ENCODE peak calls at places on chromosomes 4 and X, in six cellular contexts. M, P, X, S, Y and A are unnamed samples.

GRCh38 chr4:170990989-170991589 is 822.1 kb upstream of the GALNTL6 start:
- DNase-seq in M (peak; percentile 76), P (no peak), X (no peak), S (peak; percentile 53), Y (no peak), A (no peak)

GRCh38 chr4:74148205-74148604 is 9.7 kb upstream of the MTHFD2L start:
- DNase-seq in M (no peak), P (no peak), X (no peak), S (no peak), Y (no peak), A (no peak)

GRCh38 chr4:166527500-166527899 is 654.5 kb downstream of the TLL1 start:
- DNase-seq in M (no peak), P (no peak), X (peak; percentile 77), S (no peak), Y (no peak), A (no peak)

GRCh38 chr4:6668391-6668790 is 25.3 kb upstream of the S100P start:
- DNase-seq in M (no peak), P (no peak), X (peak; percentile 94), S (no peak), Y (no peak), A (no peak)

GRCh38 chrX:53093748-53094583 is at the start of gene KANTR:
- DNase-seq in M (peak; percentile 98), P (peak; percentile 91), X (peak; percentile 94), S (peak; percentile 93), Y (peak; percentile 85), A (peak; percentile 91)

GRCh38 chr4:25842229-25842840 is 20.5 kb downstream of the SEL1L3 start:
- DNase-seq in M (no peak), P (no peak), X (no peak), S (peak; percentile 7), Y (no peak), A (no peak)

GRCh38 chrX:15838017-15838416 is 16.6 kb downstream of the AP1S2 start:
- DNase-seq in M (no peak), P (no peak), X (no peak), S (no peak), Y (no peak), A (no peak)

GRCh38 chr4:113101669-113102068 is 52.2 kb downstream of the ANK2 start:
- DNase-seq in M (no peak), P (no peak), X (peak; percentile 54), S (no peak), Y (no peak), A (no peak)

GRCh38 chr4:109510687-109511086 is 49.4 kb upstream of the MCUB start:
- DNase-seq in M (no peak), P (no peak), X (no peak), S (no peak), Y (no peak), A (no peak)

GRCh38 chrX:1932231-1932630 is 317.4 kb downstream of the ASMT start:
- DNase-seq in M (no peak), P (no peak), X (peak; percentile 53), S (peak; percentile 44), Y (no peak), A (no peak)

GRCh38 chrX:14039344-14039743 is 9.7 kb upstream of the GEMIN8 start:
- DNase-seq in M (peak; percentile 87), P (peak; percentile 69), X (peak; percentile 10), S (peak; percentile 56), Y (peak; percentile 15), A (peak; percentile 46)

GRCh38 chr4:41506071-41506470 is 31.9 kb upstream of the LIMCH1 start:
- DNase-seq in M (no peak), P (no peak), X (peak; percentile 88), S (no peak), Y (no peak), A (no peak)

GRCh38 chr4:14568356-14568755 is 433.9 kb upstream of the CPEB2 start:
- DNase-seq in M (no peak), P (no peak), X (peak; percentile 1), S (no peak), Y (no peak), A (no peak)